ENCODE peak calls at places on chromosome 7, in five cellular contexts. H is neuronal stem cell, F is HepG2, C is GM23248, J is fibroblast of lung. A is an unnamed sample.

GRCh38 chr7:29892231-29892630 is 85.9 kb downstream of the WIPF3 start:
- DNase-seq in C (no peak), H (no peak), J (no peak), F (no peak), A (no peak)

GRCh38 chr7:26535483-26536069 is 243.9 kb downstream of the SNX10 start:
- DNase-seq in C (no peak), H (no peak), F (no peak), J (no peak), A (no peak)

GRCh38 chr7:145655666-145656065 is 460.9 kb upstream of the CNTNAP2 start:
- DNase-seq in F (no peak), J (no peak), H (no peak), C (no peak), A (no peak)

GRCh38 chr7:159096736-159097581 is 47.7 kb downstream of the VIPR2 start:
- DNase-seq in J (no peak), H (no peak), C (no peak), F (no peak), A (no peak)

GRCh38 chr7:19984231-19984632 is 210.8 kb upstream of the TMEM196 start:
- DNase-seq in J (no peak), C (no peak), F (no peak), H (no peak), A (peak)

GRCh38 chr7:40747856-40748255 is 613.1 kb downstream of the SUGCT start:
- DNase-seq in J (no peak), H (no peak), F (no peak), C (peak), A (no peak)

GRCh38 chr7:117202511-117202910 is 120.3 kb downstream of the WNT2 start:
- DNase-seq in J (no peak), H (no peak), F (no peak), C (peak), A (no peak)

GRCh38 chr7:75738604-75738974 is at the start of gene HIP1:
- DNase-seq in C (no peak), F (no peak), J (no peak), H (no peak), A (no peak)

GRCh38 chr7:147894271-147894670 is 696.3 kb upstream of the C7orf33 start:
- DNase-seq in H (no peak), F (no peak), C (no peak), J (no peak), A (no peak)

GRCh38 chr7:98352621-98353020 is 48.3 kb downstream of the BAIAP2L1 start:
- DNase-seq in F (no peak), J (peak), H (no peak), C (peak), A (no peak)

GRCh38 chr7:75642810-75643486 is 95.8 kb downstream of the HIP1 start:
- DNase-seq in C (peak), H (no peak), F (peak), J (peak), A (peak)

GRCh38 chr7:45136106-45137060 is 21.2 kb upstream of the RAMP3 start:
- DNase-seq in F (peak), J (peak), C (peak), H (peak), A (peak)

GRCh38 chr7:128112018-128112780 is 81.0 kb upstream of the LRRC4 start:
- DNase-seq in J (no peak), C (no peak), F (no peak), H (no peak), A (peak)

GRCh38 chr7:47453093-47454056 is 128.5 kb downstream of the TNS3 start:
- DNase-seq in J (peak), C (peak), F (no peak), H (no peak), A (no peak)

GRCh38 chr7:47428052-47428779 is 153.7 kb downstream of the TNS3 start:
- DNase-seq in H (peak), F (no peak), C (no peak), J (no peak), A (no peak)

GRCh38 chr7:75621124-75621523 is 117.6 kb downstream of the HIP1 start:
- DNase-seq in F (no peak), C (no peak), J (no peak), H (no peak), A (peak)

GRCh38 chr7:84236398-84236797 is 41.8 kb upstream of the SEMA3A start:
- DNase-seq in J (peak), F (no peak), H (no peak), C (peak), A (no peak)

GRCh38 chr7:27145167-27145883 is 1.8 kb upstream of the HOXA5 start:
- DNase-seq in C (no peak), H (no peak), F (no peak), J (no peak), A (no peak)

GRCh38 chr7:70631732-70632131 is 500.2 kb upstream of the GALNT17 start:
- DNase-seq in F (no peak), H (no peak), J (no peak), C (no peak), A (no peak)

GRCh38 chr7:29084832-29085231 is 61.5 kb downstream of the CPVL start:
- DNase-seq in J (no peak), H (no peak), F (no peak), C (no peak), A (no peak)

GRCh38 chr7:66921396-66921917 is 432 bp downstream of the TMEM248 start:
- DNase-seq in J (peak), H (peak), C (peak), F (no peak), A (no peak)

GRCh38 chr7:78212476-78213060 is 414.0 kb downstream of the PHTF2 start:
- DNase-seq in J (no peak), F (no peak), H (no peak), C (no peak), A (no peak)

GRCh38 chr7:151469281-151469680 is 29.3 kb upstream of the CRYGN start:
- DNase-seq in C (no peak), H (no peak), F (no peak), J (peak), A (no peak)

GRCh38 chr7:142896151-142896550 is 10.6 kb upstream of the TRPV6 start:
- DNase-seq in F (no peak), J (no peak), C (no peak), H (no peak), A (no peak)

GRCh38 chr7:122532406-122533269 is 166.3 kb downstream of the RNF133 start:
- DNase-seq in J (no peak), F (peak), H (no peak), C (peak), A (no peak)

GRCh38 chr7:74334026-74334425 is 44.8 kb downstream of the CLIP2 start:
- DNase-seq in F (no peak), J (peak), C (peak), H (no peak), A (no peak)

GRCh38 chr7:155588468-155588998 is 42.2 kb upstream of the CNPY1 start:
- DNase-seq in C (no peak), H (no peak), F (no peak), J (no peak), A (no peak)

GRCh38 chr7:70014472-70015232 is 416.4 kb downstream of the AUTS2 start:
- DNase-seq in C (no peak), F (no peak), H (no peak), J (no peak), A (peak)

GRCh38 chr7:157807510-157807909 is 470.7 kb downstream of the DNAJB6 start:
- DNase-seq in J (peak), F (no peak), H (no peak), C (no peak), A (no peak)

GRCh38 chr7:35723011-35723410 is 28.1 kb upstream of the HERPUD2 start:
- DNase-seq in F (no peak), C (peak), J (peak), H (no peak), A (no peak)

GRCh38 chr7:100723732-100724275 is 3.5 kb downstream of the EPO start:
- DNase-seq in F (peak), J (no peak), H (no peak), C (no peak), A (no peak)

GRCh38 chr7:116165717-116166116 is 44.6 kb upstream of the TES start:
- DNase-seq in J (no peak), C (no peak), H (no peak), F (no peak), A (no peak)

GRCh38 chr7:151454306-151454705 is 14.4 kb upstream of the CRYGN start:
- DNase-seq in C (no peak), J (no peak), H (no peak), F (no peak), A (no peak)

GRCh38 chr7:131159961-131160361 is 167.7 kb upstream of the MKLN1 start:
- DNase-seq in J (peak), C (peak), F (no peak), H (no peak), A (no peak)

GRCh38 chr7:56086761-56087160 is 6.0 kb downstream of the PHKG1 start:
- DNase-seq in H (no peak), F (no peak), J (no peak), C (no peak), A (no peak)

GRCh38 chr7:40570218-40570617 is 435.4 kb downstream of the SUGCT start:
- DNase-seq in C (peak), H (peak), F (no peak), J (peak), A (no peak)

GRCh38 chr7:90209776-90210175 is 1.8 kb upstream of the STEAP2 start:
- DNase-seq in J (peak), C (peak), F (no peak), H (no peak), A (no peak)

GRCh38 chr7:134460000-134460399 is 1.1 kb upstream of the AKR1B1 start:
- DNase-seq in F (no peak), C (peak), J (no peak), H (no peak), A (no peak)
- H2AFZ ChIP-seq in F (peak), C (peak), J (no peak), H (peak), A (peak)

GRCh38 chr7:52091101-52091500 is 774.5 kb upstream of the COBL start:
- DNase-seq in C (no peak), H (no peak), F (no peak), J (no peak), A (no peak)

GRCh38 chr7:52085610-52086009 is 769.0 kb upstream of the COBL start:
- DNase-seq in F (no peak), J (no peak), H (no peak), C (no peak), A (no peak)

DNA sequence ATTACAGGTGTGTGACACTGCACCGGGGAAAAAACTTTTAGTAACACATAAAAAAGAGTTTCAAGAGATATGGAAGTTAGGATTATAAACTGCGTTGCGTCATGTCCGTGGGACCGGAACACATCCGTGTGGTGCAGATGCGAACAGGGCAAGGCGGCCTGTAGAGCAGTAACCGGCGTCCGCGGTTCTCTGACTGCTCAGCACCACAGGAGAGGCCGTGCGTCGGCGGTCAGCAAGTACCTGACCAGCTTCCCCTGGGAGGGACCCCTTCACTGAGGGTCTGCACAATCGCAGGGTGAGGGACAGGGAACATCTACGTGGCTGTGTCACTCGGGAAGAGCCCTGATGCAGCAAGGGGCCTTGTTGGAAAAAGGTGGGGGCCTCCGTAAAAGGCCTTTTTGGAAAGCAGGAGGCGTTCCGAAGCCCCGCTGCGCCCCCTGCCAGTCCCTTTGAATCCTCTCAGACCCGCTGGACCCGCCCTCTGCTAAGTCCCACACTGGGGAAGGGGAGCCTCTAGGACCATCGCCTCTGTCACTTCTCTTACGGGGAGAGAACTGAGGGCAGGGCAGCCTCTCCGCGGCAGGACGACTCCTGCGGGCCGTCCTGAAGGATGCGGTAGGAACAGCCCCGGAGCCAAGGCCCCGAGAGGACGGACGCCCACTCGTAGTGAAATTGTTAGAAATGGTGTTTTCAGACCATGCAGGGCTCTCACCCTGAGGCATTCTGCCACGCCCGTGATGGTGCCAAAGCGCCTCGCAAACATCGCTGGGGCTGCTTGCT is 771.6 kb upstream of the COBL start:
- DNase-seq in F (no peak), J (no peak), H (peak), C (no peak), A (no peak)
- H2AFZ ChIP-seq in F (no peak), J (no peak), H (peak), C (no peak), A (no peak)

GRCh38 chr7:13414181-13414580 is 575.3 kb downstream of the ETV1 start:
- DNase-seq in H (no peak), F (no peak), C (no peak), J (no peak), A (no peak)
- H2AFZ ChIP-seq in H (no peak), F (no peak), C (no peak), J (no peak), A (no peak)

DNA sequence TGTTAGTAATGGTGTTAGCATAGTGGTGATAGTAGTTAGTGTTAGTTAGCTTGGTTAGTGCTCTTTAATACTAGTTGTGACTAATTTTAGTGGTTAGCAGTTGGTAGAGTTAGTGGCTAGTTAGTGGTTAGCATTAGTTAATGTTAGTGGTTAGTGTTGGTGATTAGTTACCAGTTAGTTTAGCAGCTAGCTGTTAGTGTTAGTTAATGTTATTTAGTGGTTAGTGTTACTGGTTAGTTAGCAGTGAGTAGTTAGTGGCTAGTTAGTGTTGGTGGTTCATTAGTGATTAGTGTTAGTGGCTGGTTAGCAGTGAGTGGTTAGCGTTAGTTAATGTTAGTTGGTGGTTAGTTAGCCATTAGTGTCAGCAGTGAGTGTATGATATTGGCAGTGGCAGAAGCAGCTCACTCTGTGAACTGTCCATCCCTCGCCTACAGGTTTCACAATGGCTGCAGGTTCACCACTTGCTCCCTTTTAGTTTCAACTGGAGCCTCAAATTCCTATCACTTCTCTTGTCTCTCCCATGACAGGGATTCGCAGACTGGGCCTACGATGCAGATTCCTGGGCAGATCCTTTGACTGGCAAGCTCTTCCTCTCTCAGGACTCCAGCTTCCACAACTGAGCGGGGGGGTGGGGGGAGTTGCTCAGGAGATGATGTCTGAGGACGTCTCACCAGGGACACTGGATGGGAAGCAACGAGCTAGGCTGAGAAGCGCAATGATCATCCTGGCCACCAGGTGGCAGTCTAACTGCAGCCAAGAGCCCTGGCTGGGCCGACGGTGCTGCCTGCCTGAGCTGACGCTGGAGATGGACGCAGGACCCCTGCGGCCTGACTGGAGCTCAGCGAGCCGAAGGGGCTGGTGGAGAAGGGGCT is 19.5 kb downstream of the GHRHR start:
- DNase-seq in H (peak), C (peak), J (peak), F (peak), A (peak)
- H2AFZ ChIP-seq in H (peak), C (no peak), J (no peak), F (no peak), A (peak)

GRCh38 chr7:133679977-133680376 is 427.1 kb downstream of the EXOC4 start:
- DNase-seq in J (no peak), H (no peak), C (no peak), F (no peak), A (no peak)
- H2AFZ ChIP-seq in J (no peak), H (no peak), C (no peak), F (no peak), A (no peak)

DNA sequence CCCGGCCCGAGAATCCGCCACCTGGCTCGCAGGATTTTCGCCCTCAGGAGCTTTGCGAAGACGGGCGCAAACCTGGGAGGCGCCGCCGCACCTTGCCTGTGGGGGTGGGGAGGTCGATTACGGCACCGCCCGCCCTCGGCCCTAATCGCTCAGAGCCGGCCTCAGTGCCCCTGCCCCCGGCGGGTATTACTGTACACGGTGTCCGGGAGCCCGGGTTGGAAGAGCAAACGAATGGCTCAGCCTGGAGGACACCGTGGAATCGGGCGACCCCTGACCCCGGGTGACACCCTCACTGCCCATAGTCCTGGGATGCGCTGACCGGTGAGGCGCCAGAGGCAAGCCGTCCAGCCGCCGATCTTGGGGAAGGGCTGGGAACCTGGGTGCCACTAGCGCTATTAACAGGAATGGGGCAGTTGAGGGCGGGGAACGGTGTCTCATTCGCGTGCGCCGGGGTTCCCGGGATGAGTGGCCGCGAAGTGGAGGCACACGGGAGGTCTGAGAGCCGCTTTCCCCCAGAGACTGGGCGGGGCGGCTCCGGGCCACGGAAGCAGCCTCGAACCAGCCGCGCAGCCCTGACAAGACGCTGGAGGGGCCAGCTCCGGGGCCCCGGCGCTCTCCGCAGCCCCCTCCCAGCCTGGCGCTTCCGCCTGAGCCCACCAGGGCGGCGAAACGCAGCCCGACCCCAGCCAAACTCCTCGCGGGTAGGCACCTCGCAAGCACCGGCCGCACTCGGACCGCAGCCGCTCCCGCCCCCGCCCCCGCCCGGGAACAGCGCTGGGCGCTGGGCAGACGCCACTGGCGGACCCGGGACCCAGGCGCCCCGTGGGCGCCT is 167.5 kb downstream of the NRF1 start:
- DNase-seq in H (no peak), C (peak), J (no peak), F (no peak), A (no peak)
- H2AFZ ChIP-seq in H (peak), C (no peak), J (no peak), F (no peak), A (no peak)

GRCh38 chr7:2511769-2512168 is 7.8 kb upstream of the LFNG start:
- DNase-seq in J (no peak), F (no peak), H (no peak), C (no peak), A (no peak)
- H2AFZ ChIP-seq in J (no peak), F (no peak), H (peak), C (no peak), A (peak)

DNA sequence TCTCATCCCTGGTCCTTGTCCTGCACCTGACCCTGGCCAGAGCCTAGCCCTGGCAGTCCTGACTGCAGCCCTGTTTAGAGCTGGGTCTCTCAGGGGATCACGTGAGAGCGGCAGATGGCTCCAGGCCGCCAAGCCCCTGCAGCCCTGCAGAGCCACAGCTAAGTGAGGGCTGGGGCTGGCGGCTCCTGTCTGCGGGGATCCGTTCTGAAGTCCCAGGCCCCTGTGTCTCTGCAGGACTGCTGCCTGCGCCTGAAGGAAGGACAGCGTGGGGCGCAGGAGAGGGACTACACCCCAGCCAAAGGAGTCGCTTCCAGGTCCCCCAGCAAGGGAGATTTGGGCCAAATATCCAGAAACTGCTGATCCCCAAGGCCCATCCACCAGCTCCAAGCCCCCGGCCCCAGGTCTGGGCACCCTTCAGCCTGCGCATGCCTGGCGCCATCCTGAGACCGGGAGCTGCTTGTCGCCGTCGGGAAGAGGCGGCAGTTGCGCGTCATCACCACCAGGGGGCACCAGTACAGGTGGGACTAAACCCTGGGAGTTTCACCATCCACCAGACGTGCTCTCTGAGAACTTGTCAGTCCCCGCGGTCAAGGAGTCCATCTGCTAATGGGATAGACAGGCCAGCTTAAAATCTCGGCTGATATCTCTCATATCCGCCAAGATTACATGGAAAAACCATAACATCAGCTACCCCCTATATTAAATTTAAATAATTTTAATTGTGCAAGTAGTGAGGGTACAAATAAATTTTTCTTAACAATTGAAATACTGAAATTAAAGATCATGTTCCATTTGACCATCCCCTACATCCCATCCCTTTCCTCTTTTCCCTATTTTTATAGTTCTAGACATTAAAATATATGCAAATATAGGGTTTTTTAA is 25.1 kb upstream of the GHRHR start:
- DNase-seq in C (peak), H (peak), J (peak), F (peak), A (peak)
- H2AFZ ChIP-seq in C (no peak), H (peak), J (peak), F (no peak), A (no peak)

A was measured in OCI-LY7.